ENCODE peak calls at places on chromosomes 5 and 9, in nine cellular contexts. J, Q, R, S, B, T, V, L and W are unnamed samples.

GRCh38 chr5:138979684-138980275 is 104.6 kb upstream of the LRRTM2 start:
- DNase-seq in J (no peak), Q (no peak), R (no peak), S (no peak), B (no peak), T (no peak), V (no peak), L (no peak), W (no peak)

GRCh38 chr5:127870914-127871313 is 167.7 kb downstream of the CCDC192 start:
- DNase-seq in J (no peak), Q (peak; percentile 83), R (peak; percentile 59), S (peak; percentile 56), B (no peak), T (no peak), V (peak; percentile 81), L (peak; percentile 73), W (peak; percentile 41)

GRCh38 chr5:136016945-136017530 is 11.8 kb upstream of the TGFBI start:
- DNase-seq in J (peak; percentile 79), Q (peak; percentile 45), R (no peak), S (no peak), B (no peak), T (peak; percentile 95), V (no peak), L (no peak), W (peak; percentile 92)

GRCh38 chr9:87431831-87432230 is 65.8 kb upstream of the DAPK1 start:
- DNase-seq in J (no peak), Q (no peak), R (no peak), S (no peak), B (no peak), T (no peak), V (no peak), L (no peak), W (peak; percentile 55)

GRCh38 chr5:168292783-168293696 is 1.6 kb downstream of the WWC1 start:
- DNase-seq in J (no peak), Q (no peak), R (no peak), S (no peak), B (peak; percentile 68), T (no peak), V (no peak), L (no peak), W (no peak)

GRCh38 chr5:133149333-133149732 is 97.5 kb downstream of the HSPA4 start:
- DNase-seq in J (no peak), Q (no peak), R (no peak), S (no peak), B (no peak), T (no peak), V (no peak), L (no peak), W (no peak)

GRCh38 chr5:73268826-73269225 is 95.8 kb downstream of the TMEM174 start:
- DNase-seq in J (no peak), Q (no peak), R (no peak), S (no peak), B (no peak), T (no peak), V (no peak), L (no peak), W (no peak)

GRCh38 chr9:98057095-98057799 is 715 bp downstream of the NANS start:
- DNase-seq in J (no peak), Q (no peak), R (peak; percentile 21), S (no peak), B (no peak), T (no peak), V (no peak), L (no peak), W (peak; percentile 19)

GRCh38 chr9:119272500-119273211 is 96.6 kb downstream of the BRINP1 start:
- DNase-seq in J (no peak), Q (no peak), R (no peak), S (no peak), B (no peak), T (no peak), V (no peak), L (no peak), W (no peak)

GRCh38 chr5:132499440-132500243 is 9.1 kb upstream of the IRF1 start:
- DNase-seq in J (no peak), Q (no peak), R (no peak), S (no peak), B (no peak), T (no peak), V (no peak), L (no peak), W (no peak)

GRCh38 chr5:149304195-149305072 is 32.8 kb downstream of the AFAP1L1 start:
- DNase-seq in J (no peak), Q (peak; percentile 44), R (no peak), S (no peak), B (no peak), T (no peak), V (no peak), L (no peak), W (no peak)

GRCh38 chr5:158602981-158603380 is 496.7 kb downstream of the EBF1 start:
- DNase-seq in J (no peak), Q (no peak), R (no peak), S (no peak), B (no peak), T (no peak), V (no peak), L (no peak), W (no peak)

GRCh38 chr9:111036946-111037743 is 1.1 kb downstream of the LPAR1 start:
- DNase-seq in J (peak; percentile 14), Q (no peak), R (no peak), S (no peak), B (no peak), T (no peak), V (no peak), L (no peak), W (peak; percentile 53)

GRCh38 chr5:170523129-170523497 is 19.3 kb downstream of the KCNIP1 start:
- DNase-seq in J (no peak), Q (no peak), R (no peak), S (no peak), B (no peak), T (no peak), V (no peak), L (no peak), W (no peak)

GRCh38 chr5:141421489-141421855 is 621 bp downstream of the PCDHGA11 start:
- DNase-seq in J (no peak), Q (no peak), R (no peak), S (no peak), B (no peak), T (no peak), V (no peak), L (no peak), W (no peak)
- H3K4me3 ChIP-seq in J (peak overlapping the region; percentile 62), Q (peak overlapping the region; percentile 44), R (peak overlapping the region; percentile 32), S (no peak overlapping the region), B (peak overlapping the region; percentile 39), T (peak overlapping the region; percentile 60), V (peak overlapping the region; percentile 41), L (peak overlapping the region; percentile 48), W (peak overlapping the region; percentile 61)

GRCh38 chr5:42995152-42995751 is 44.9 kb downstream of the ANXA2R start:
- DNase-seq in J (no peak), Q (no peak), R (no peak), S (no peak), B (no peak), T (no peak), V (no peak), L (no peak), W (peak; percentile 60)

GRCh38 chr5:43000914-43001313 is 39.2 kb downstream of the ANXA2R start:
- DNase-seq in J (no peak), Q (no peak), R (no peak), S (no peak), B (peak; percentile 36), T (no peak), V (no peak), L (no peak), W (no peak)

GRCh38 chr5:43001748-43002147 is 38.4 kb downstream of the ANXA2R start:
- DNase-seq in J (no peak), Q (no peak), R (no peak), S (no peak), B (no peak), T (no peak), V (no peak), L (no peak), W (no peak)

GRCh38 chr5:42994285-42995151 is 45.6 kb downstream of the ANXA2R start:
- DNase-seq in J (peak; percentile 92), Q (peak; percentile 88), R (peak; percentile 81), S (peak; percentile 91), B (peak; percentile 65), T (peak; percentile 77), V (peak; percentile 80), L (peak; percentile 89), W (peak; percentile 89)

GRCh38 chr5:43000198-43000840 is 39.8 kb downstream of the ANXA2R start:
- DNase-seq in J (no peak), Q (no peak), R (no peak), S (no peak), B (peak; percentile 61), T (no peak), V (no peak), L (no peak), W (peak; percentile 50)
- H3K4me3 ChIP-seq in J (peak overlapping the region; percentile 59), Q (peak overlapping the region; percentile 42), R (peak overlapping the region; percentile 14), S (peak overlapping the region; percentile 3), B (peak overlapping the region; percentile 35), T (peak overlapping the region; percentile 43), V (peak overlapping the region; percentile 43), L (peak overlapping the region; percentile 33), W (peak overlapping the region; percentile 48)

DNA sequence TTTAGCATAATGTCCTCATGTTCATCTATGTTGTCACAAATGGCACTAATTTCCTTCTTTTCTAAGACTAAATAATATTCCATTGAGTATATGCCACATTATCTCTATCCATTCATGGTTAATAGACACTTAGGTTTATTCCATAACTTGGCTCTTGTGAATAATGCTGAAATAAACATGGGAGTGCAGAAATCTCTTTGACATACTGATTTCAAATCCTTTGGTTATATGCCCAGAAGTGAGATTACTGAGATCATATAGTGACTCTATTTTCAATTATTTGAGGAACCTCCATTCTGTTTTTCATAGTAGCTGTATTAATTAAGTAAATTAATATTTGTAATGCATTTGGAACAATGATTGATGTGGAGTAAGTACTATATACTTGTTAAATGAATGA is 13.0 kb downstream of the SMIM3 start:
- DNase-seq in J (no peak), Q (no peak), R (no peak), S (no peak), B (no peak), T (no peak), V (no peak), L (no peak), W (no peak)
- H3K4me3 ChIP-seq in J (no peak overlapping the region), Q (no peak overlapping the region), R (no peak overlapping the region), S (no peak overlapping the region), B (no peak overlapping the region), T (no peak overlapping the region), V (no peak overlapping the region), L (no peak overlapping the region), W (no peak overlapping the region)

GRCh38 chr5:147455321-147455720 is 54.5 kb downstream of the DPYSL3 start:
- DNase-seq in J (no peak), Q (no peak), R (no peak), S (no peak), B (peak; percentile 27), T (peak; percentile 72), V (no peak), L (no peak), W (peak; percentile 96)

GRCh38 chr5:147452137-147452838 is 57.6 kb downstream of the DPYSL3 start:
- DNase-seq in J (no peak), Q (no peak), R (no peak), S (no peak), B (peak; percentile 68), T (no peak), V (no peak), L (no peak), W (no peak)

GRCh38 chr5:147458581-147458980 is 51.3 kb downstream of the DPYSL3 start:
- DNase-seq in J (no peak), Q (no peak), R (no peak), S (no peak), B (no peak), T (no peak), V (no peak), L (no peak), W (no peak)

GRCh38 chr5:147453901-147454814 is 55.7 kb downstream of the DPYSL3 start:
- DNase-seq in J (peak; percentile 51), Q (peak; percentile 94), R (peak; percentile 73), S (peak; percentile 84), B (peak; percentile 96), T (peak; percentile 41), V (peak; percentile 90), L (peak; percentile 88), W (peak; percentile 84)

GRCh38 chr5:147455822-147456221 is 54.0 kb downstream of the DPYSL3 start:
- DNase-seq in J (no peak), Q (no peak), R (no peak), S (no peak), B (no peak), T (no peak), V (no peak), L (no peak), W (peak; percentile 80)
- H3K4me3 ChIP-seq in J (no peak overlapping the region), Q (no peak overlapping the region), R (no peak overlapping the region), S (no peak overlapping the region), B (no peak overlapping the region), T (no peak overlapping the region), V (no peak overlapping the region), L (no peak overlapping the region), W (no peak overlapping the region)